ENCODE peak calls at places on chromosome 2, in five cellular contexts. U is Calu3, Z is anterior cingulate cortex, L is HuH-7.5, C is T-helper 17 cell. T is an unnamed sample.

GRCh38 chr2:207054521-207054920 is 111.2 kb downstream of the KLF7 start:
- DNase-seq in Z (no peak), L (no peak), U (no peak), C (no peak), T (no peak)

GRCh38 chr2:181143790-181144300 is 163.4 kb downstream of the UBE2E3 start:
- DNase-seq in C (no peak), U (no peak), L (no peak), Z (no peak), T (no peak)

GRCh38 chr2:112542974-112543760 is 902 bp downstream of the POLR1B start:
- DNase-seq in Z (no peak), C (no peak), L (peak; percentile 15), U (peak; percentile 18), T (no peak)

GRCh38 chr2:176085861-176086771 is 2.4 kb upstream of the EVX2 start:
- DNase-seq in C (no peak), L (peak; percentile 77), Z (peak; percentile 20), U (peak; percentile 34), T (no peak)

GRCh38 chr2:120565095-120565460 is 170.6 kb upstream of the GLI2 start:
- DNase-seq in C (no peak), L (no peak), U (no peak), Z (no peak), T (no peak)

GRCh38 chr2:236204953-236205352 is 36.8 kb upstream of the GBX2 start:
- DNase-seq in U (no peak), Z (no peak), L (no peak), C (no peak), T (no peak)

GRCh38 chr2:163551974-163552373 is 183.8 kb downstream of the FIGN start:
- DNase-seq in Z (no peak), U (no peak), L (no peak), C (no peak), T (no peak)

GRCh38 chr2:96117701-96118588 is 1.6 kb upstream of the ADRA2B start:
- DNase-seq in L (peak; percentile 57), C (peak; percentile 12), U (peak; percentile 53), Z (no peak), T (no peak)

GRCh38 chr2:221517362-221518121 is 54.6 kb downstream of the EPHA4 start:
- DNase-seq in Z (no peak), L (no peak), U (peak; percentile 23), C (peak; percentile 27), T (peak; percentile 79)

GRCh38 chr2:28080911-28081310 is 190.4 kb downstream of the BABAM2 start:
- DNase-seq in L (no peak), C (no peak), U (no peak), Z (no peak), T (no peak)

GRCh38 chr2:54499666-54500065 is 43.5 kb downstream of the SPTBN1 start:
- DNase-seq in C (no peak), L (no peak), U (no peak), Z (no peak), T (no peak)

GRCh38 chr2:109613922-109614714 is at the start of the genes SEPTIN10 and SOWAHC:
- DNase-seq in L (peak; percentile 74), Z (peak; percentile 94), C (peak; percentile 80), U (peak; percentile 97), T (peak; percentile 76)

GRCh38 chr2:133506962-133507361 is 61.3 kb downstream of the NCKAP5 start:
- DNase-seq in L (no peak), U (no peak), Z (no peak), C (no peak), T (no peak)

GRCh38 chr2:101012706-101013181 is 10.7 kb downstream of the RPL31 start:
- DNase-seq in Z (no peak), C (no peak), U (peak; percentile 32), L (no peak), T (no peak)

T was measured in T-helper 22 cell.